ENCODE peak calls at places on chromosomes 4 and X, in four cellular contexts. I, W, A and N are unnamed samples.

GRCh38 chrX:155612312-155613224 is at the start of gene TMLHE:
- DNase-seq in A (peak; percentile 82), W (peak; percentile 4), I (peak; percentile 41), N (peak; percentile 76)

GRCh38 chr4:104294811-104295210 is 199.9 kb downstream of the CXXC4 start:
- DNase-seq in A (no peak), I (no peak), W (no peak), N (no peak)

GRCh38 chrX:98067611-98068010 is 1183.9 kb downstream of the RPA4 start:
- DNase-seq in W (no peak), A (no peak), I (no peak), N (no peak)

GRCh38 chrX:68868316-68868715 is 39.5 kb downstream of the EFNB1 start:
- DNase-seq in W (no peak), I (no peak), A (no peak), N (no peak)

GRCh38 chr4:158172558-158173258 is at the start of gene GASK1B:
- DNase-seq in W (no peak), I (peak; percentile 81), A (peak; percentile 61), N (peak; percentile 47)

GRCh38 chrX:150763810-150764209 is 70.6 kb downstream of the MTMR1 start:
- DNase-seq in W (no peak), I (no peak), A (no peak), N (no peak)

GRCh38 chr4:48904101-48904500 is 2.5 kb downstream of the OCIAD2 start:
- DNase-seq in W (no peak), A (no peak), I (no peak), N (no peak)

GRCh38 chr4:185914583-185915199 is 102.7 kb upstream of the SORBS2 start:
- DNase-seq in W (no peak), A (no peak), I (peak; percentile 72), N (peak; percentile 33)

GRCh38 chrX:19840899-19841648 is 46.3 kb downstream of the SH3KBP1 start:
- DNase-seq in A (peak; percentile 37), W (peak; percentile 64), I (peak; percentile 1), N (no peak)

GRCh38 chrX:122504026-122504425 is 680.1 kb upstream of the GRIA3 start:
- DNase-seq in A (no peak), W (no peak), I (no peak), N (no peak)

GRCh38 chr4:139968831-139969230 is 185.2 kb downstream of the MAML3 start:
- DNase-seq in I (no peak), A (no peak), W (no peak), N (no peak)

GRCh38 chr4:81405900-81406401 is 65.8 kb downstream of the RASGEF1B start:
- DNase-seq in W (peak; percentile 13), I (peak; percentile 81), A (peak; percentile 83), N (peak; percentile 47)

GRCh38 chrX:136168929-136169735 is 21.8 kb downstream of the FHL1 start:
- DNase-seq in I (no peak), W (no peak), A (peak; percentile 28), N (peak; percentile 69)

GRCh38 chr4:147924604-147925412 is 192.9 kb downstream of the ARHGAP10 start:
- DNase-seq in W (no peak), I (peak; percentile 5), A (no peak), N (peak; percentile 66)

GRCh38 chr4:6802626-6803025 is 20.1 kb downstream of the KIAA0232 start:
- DNase-seq in W (no peak), A (no peak), I (no peak), N (no peak)

GRCh38 chr4:24103434-24104168 is 213.8 kb upstream of the PPARGC1A start:
- DNase-seq in W (no peak), I (no peak), A (no peak), N (no peak)

GRCh38 chrX:23503835-23504539 is 163.3 kb upstream of the PRDX4 start:
- DNase-seq in A (no peak), W (no peak), I (peak; percentile 15), N (no peak)

GRCh38 chrX:47619486-47620302 is at the start of gene SYN1:
- DNase-seq in W (no peak), I (peak; percentile 18), A (peak; percentile 91), N (peak; percentile 94)
- TF ChIP-seq YY1 in W (no peak), I (no peak), A (no peak), N (no peak)

DNA sequence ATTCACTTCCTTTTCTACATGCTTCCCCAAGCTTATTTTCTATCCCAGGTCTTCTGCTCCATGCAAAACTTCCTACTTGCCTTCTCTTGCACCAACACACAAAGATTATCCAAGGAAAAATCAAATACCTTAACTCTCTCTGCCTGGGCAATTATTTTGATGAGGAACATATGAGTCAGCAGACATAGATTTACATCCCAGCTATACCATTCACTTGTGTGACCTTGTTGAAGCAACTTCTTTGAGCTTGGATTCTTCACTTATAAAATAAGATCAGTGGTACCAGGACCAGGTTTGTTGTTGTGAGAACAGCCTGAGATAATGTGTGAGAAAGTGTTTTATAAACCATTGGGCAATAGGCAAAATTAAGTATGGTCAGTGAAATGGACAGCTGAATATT is 39.1 kb upstream of the TMEM192 start:
- DNase-seq in A (no peak), W (no peak), I (no peak), N (no peak)
- TF ChIP-seq NFIC in A (no peak), W (no peak), I (no peak), N (no peak)

GRCh38 chr4:108703370-108703769 is 53.0 kb downstream of the OSTC start:
- DNase-seq in I (no peak), W (no peak), A (no peak), N (no peak)

GRCh38 chr4:108706289-108706688 is 55.9 kb downstream of the OSTC start:
- DNase-seq in W (no peak), I (no peak), A (no peak), N (no peak)

GRCh38 chr4:108700358-108700757 is 50.0 kb downstream of the OSTC start:
- DNase-seq in A (no peak), W (no peak), I (no peak), N (peak; percentile 17)

GRCh38 chr4:108702960-108703359 is 52.6 kb downstream of the OSTC start:
- DNase-seq in I (no peak), W (no peak), A (no peak), N (no peak)

DNA sequence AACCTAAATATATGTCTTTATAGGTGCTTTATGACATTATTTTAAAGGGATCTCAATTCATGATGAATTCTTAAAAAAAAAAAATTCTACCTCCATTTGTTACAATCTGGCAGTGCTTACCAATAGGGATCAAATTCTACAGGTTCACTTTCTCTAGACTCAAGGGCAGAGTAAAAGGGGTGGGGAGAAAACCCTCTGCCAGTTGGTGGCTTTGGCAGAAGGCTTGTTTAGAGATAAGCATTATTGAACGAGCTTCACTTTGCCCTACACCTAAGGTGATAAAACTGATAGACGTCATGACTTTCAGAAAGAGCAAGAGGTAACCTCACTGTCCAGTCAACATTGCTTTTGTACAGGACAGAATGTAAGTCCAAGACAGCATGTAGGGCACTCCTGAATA is 53.6 kb downstream of the OSTC start:
- DNase-seq in I (no peak), W (no peak), A (no peak), N (no peak)
- TF ChIP-seq YY1 in I (no peak), W (no peak), A (no peak), N (no peak)

DNA sequence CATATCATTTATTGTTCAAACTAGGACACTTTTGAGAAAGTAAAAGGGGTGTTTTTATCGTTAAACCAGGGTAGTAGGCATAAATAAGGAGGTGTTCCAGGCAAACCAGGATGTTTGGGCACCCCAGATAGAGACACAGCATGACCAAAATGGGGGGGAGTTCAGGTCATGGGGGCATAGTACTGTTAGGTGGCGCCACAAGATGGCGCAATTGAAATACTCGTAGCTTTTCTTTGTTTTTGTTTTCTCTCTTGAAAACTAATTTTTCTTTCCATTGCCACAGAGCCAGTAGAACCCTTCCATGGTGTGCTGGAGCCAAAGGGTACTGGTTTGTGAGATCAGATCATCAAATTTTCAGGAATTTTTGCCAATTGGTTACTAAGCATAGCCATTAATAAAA is 283.4 kb downstream of the BCOR start:
- DNase-seq in I (no peak), A (peak; percentile 53), W (no peak), N (no peak)
- TF ChIP-seq NFIC in I (no peak), A (no peak), W (no peak), N (no peak)